ENCODE peak calls at places on chromosomes 1 and 21, in four cellular contexts. Y is Calu3, V is heart right ventricle, D is RWPE2. L is an unnamed sample.

GRCh38 chr1:222087207-222087920 is 345.5 kb upstream of the DUSP10 start:
- DNase-seq in D (no peak), V (no peak), Y (no peak), L (no peak)

GRCh38 chr21:41954654-41955499 is 1.1 kb upstream of the C2CD2 start:
- DNase-seq in D (no peak), V (no peak), Y (no peak), L (no peak)

GRCh38 chr1:96522927-96523326 is 198.7 kb upstream of the PTBP2 start:
- DNase-seq in Y (no peak), V (no peak), D (no peak), L (no peak)

GRCh38 chr1:59232209-59232608 is 64.7 kb upstream of the FGGY start:
- DNase-seq in D (no peak), V (no peak), Y (no peak), L (no peak)

GRCh38 chr1:26894263-26894662 is 4.2 kb upstream of the GPN2 start:
- DNase-seq in Y (no peak), D (peak; percentile 76), V (no peak), L (peak; percentile 36)

GRCh38 chr21:20424943-20425342 is 573.3 kb upstream of the NCAM2 start:
- DNase-seq in D (no peak), V (no peak), Y (no peak), L (no peak)

GRCh38 chr21:36471254-36471723 is 8.6 kb downstream of the CLDN14 start:
- DNase-seq in Y (peak; percentile 9), D (no peak), V (no peak), L (peak; percentile 29)

GRCh38 chr21:18832081-18832670 is 428.6 kb upstream of the TMPRSS15 start:
- DNase-seq in Y (no peak), D (no peak), V (no peak), L (no peak)

GRCh38 chr1:89190017-89190416 is 8.7 kb downstream of the GBP4 start:
- DNase-seq in Y (no peak), D (no peak), V (no peak), L (no peak)

GRCh38 chr21:30579351-30579750 is 10.8 kb downstream of the KRTAP22-2 start:
- DNase-seq in Y (no peak), D (no peak), V (no peak), L (no peak)

GRCh38 chr1:247448107-247448778 is 9.7 kb downstream of the OR2B11 start:
- DNase-seq in D (no peak), Y (peak; percentile 71), V (peak; percentile 71), L (no peak)

GRCh38 chr21:29233611-29234540 is 64.8 kb upstream of the BACH1 start:
- DNase-seq in V (no peak), D (no peak), Y (no peak), L (peak; percentile 69)

GRCh38 chr1:227351443-227351842 is 33.2 kb upstream of the CDC42BPA start:
- DNase-seq in D (no peak), Y (no peak), V (no peak), L (peak; percentile 77)

GRCh38 chr21:46351476-46352155 is 27.7 kb downstream of the PCNT start:
- DNase-seq in Y (no peak), D (no peak), V (no peak), L (no peak)

GRCh38 chr1:40067023-40067422 is 26.5 kb downstream of the CAP1 start:
- DNase-seq in D (no peak), V (no peak), Y (no peak), L (no peak)

GRCh38 chr21:25115021-25115420 is 492.3 kb downstream of the MRPL39 start:
- DNase-seq in D (no peak), Y (no peak), V (no peak), L (no peak)

GRCh38 chr1:155070721-155071556 is 7.4 kb downstream of the EFNA4 start:
- DNase-seq in D (peak; percentile 82), Y (peak; percentile 87), V (peak; percentile 79), L (no peak)

GRCh38 chr1:243409284-243409683 is 153.4 kb downstream of the SDCCAG8 start:
- DNase-seq in V (no peak), Y (peak; percentile 37), D (no peak), L (peak; percentile 37)

GRCh38 chr1:227437495-227438008 is 119.3 kb upstream of the CDC42BPA start:
- DNase-seq in V (no peak), D (no peak), Y (no peak), L (peak; percentile 83)

GRCh38 chr1:156298852-156299357 is at the start of gene VHLL:
- DNase-seq in D (no peak), V (no peak), Y (no peak), L (no peak)

GRCh38 chr1:216410026-216410425 is 13.2 kb downstream of the USH2A start:
- DNase-seq in Y (no peak), V (no peak), D (no peak), L (no peak)

GRCh38 chr21:34054259-34054658 is 19.1 kb upstream of the MRPS6 start:
- DNase-seq in Y (no peak), V (no peak), D (no peak), L (no peak)

GRCh38 chr1:13469343-13469742 is 44.5 kb downstream of the LRRC38 start:
- DNase-seq in D (no peak), Y (no peak), V (no peak), L (peak; percentile 55)

GRCh38 chr1:155002479-155003226 is at the start of gene ZBTB7B:
- DNase-seq in V (peak; percentile 55), Y (peak; percentile 66), D (peak; percentile 72), L (peak; percentile 62)

GRCh38 chr1:87765686-87766085 is 437.0 kb downstream of the LMO4 start:
- DNase-seq in Y (no peak), V (no peak), D (no peak), L (peak; percentile 26)

GRCh38 chr1:197392541-197392940 is 124.5 kb downstream of the CRB1 start:
- DNase-seq in Y (no peak), D (no peak), V (no peak), L (no peak)

DNA sequence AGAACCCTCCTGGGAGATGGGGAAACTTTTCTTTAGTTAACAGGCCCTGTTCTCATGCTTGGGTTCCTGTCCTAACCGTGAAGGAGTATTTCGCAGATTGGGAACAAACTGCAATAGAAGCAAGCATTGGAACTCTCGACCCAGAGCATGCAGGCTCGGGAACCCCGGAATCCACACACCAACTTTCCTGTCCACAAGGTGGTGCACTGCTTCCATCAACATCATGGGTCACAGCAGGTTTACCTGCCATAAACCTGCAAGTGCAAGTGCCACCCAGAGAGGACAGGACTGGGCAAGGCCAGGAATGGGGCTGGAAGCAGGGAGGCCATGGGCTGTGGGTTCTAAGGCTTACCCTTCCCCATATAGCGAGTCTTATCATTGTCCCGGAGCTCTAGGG is 6.9 kb downstream of the ENO1 start:
- DNase-seq in Y (peak; percentile 35), V (no peak), D (no peak), L (peak; percentile 75)
- TF ChIP-seq CTCF in Y (no peak), V (peak; percentile 22), D (peak; percentile 53), L (peak; percentile 40)

GRCh38 chr1:208042868-208043267 is 131.9 kb upstream of the CD34 start:
- DNase-seq in V (no peak), D (no peak), Y (no peak), L (no peak)
- TF ChIP-seq CTCF in V (no peak), D (no peak), Y (no peak), L (no peak)

GRCh38 chr1:29713857-29714256 is 477.5 kb downstream of the PTPRU start:
- DNase-seq in V (no peak), Y (no peak), D (no peak), L (peak; percentile 41)
- TF ChIP-seq CTCF in V (no peak), Y (peak; percentile 27), D (peak; percentile 48), L (peak; percentile 40)

GRCh38 chr1:232643227-232643626 is 13.3 kb upstream of the SIPA1L2 start:
- DNase-seq in V (no peak), D (no peak), Y (no peak), L (no peak)
- TF ChIP-seq CTCF in V (no peak), D (no peak), Y (no peak), L (no peak)

GRCh38 chr1:186722711-186723309 is 42.6 kb upstream of the PTGS2 start:
- DNase-seq in D (no peak), V (no peak), Y (peak; percentile 58), L (peak; percentile 81)
- TF ChIP-seq CTCF in D (peak; percentile 81), V (peak; percentile 44), Y (peak; percentile 31), L (peak; percentile 67)

GRCh38 chr1:41784516-41785279 is 134.0 kb downstream of the HIVEP3 start:
- DNase-seq in D (no peak), Y (no peak), V (no peak), L (no peak)

GRCh38 chr1:41779350-41779749 is 139.4 kb downstream of the HIVEP3 start:
- DNase-seq in V (no peak), Y (no peak), D (no peak), L (no peak)

GRCh38 chr1:41780322-41780721 is 138.4 kb downstream of the HIVEP3 start:
- DNase-seq in V (no peak), D (no peak), Y (no peak), L (no peak)

GRCh38 chr1:41780916-41781315 is 137.8 kb downstream of the HIVEP3 start:
- DNase-seq in V (no peak), D (no peak), Y (no peak), L (no peak)

GRCh38 chr1:41783189-41783639 is 135.5 kb downstream of the HIVEP3 start:
- DNase-seq in D (no peak), Y (no peak), V (no peak), L (peak; percentile 90)
- TF ChIP-seq CTCF in D (no peak), Y (no peak), V (no peak), L (no peak)

GRCh38 chr1:90475623-90476022 is 241.5 kb downstream of the BARHL2 start:
- DNase-seq in D (no peak), V (no peak), Y (no peak), L (peak; percentile 4)
- TF ChIP-seq CTCF in D (peak; percentile 28), V (no peak), Y (no peak), L (no peak)

GRCh38 chr21:44516342-44516741 is 23.7 kb downstream of the KRTAP10-1 start:
- DNase-seq in Y (no peak), V (peak; percentile 5), D (peak; percentile 49), L (no peak)
- TF ChIP-seq CTCF in Y (no peak), V (no peak), D (no peak), L (no peak)

GRCh38 chr1:153233448-153233847 is 16.1 kb downstream of the PRR9 start:
- DNase-seq in Y (no peak), V (no peak), D (no peak), L (no peak)

GRCh38 chr1:153242160-153242559 is 17.3 kb upstream of the LORICRIN start:
- DNase-seq in D (no peak), Y (no peak), V (no peak), L (no peak)

GRCh38 chr1:153232553-153232952 is 15.2 kb downstream of the PRR9 start:
- DNase-seq in D (no peak), Y (no peak), V (no peak), L (no peak)

DNA sequence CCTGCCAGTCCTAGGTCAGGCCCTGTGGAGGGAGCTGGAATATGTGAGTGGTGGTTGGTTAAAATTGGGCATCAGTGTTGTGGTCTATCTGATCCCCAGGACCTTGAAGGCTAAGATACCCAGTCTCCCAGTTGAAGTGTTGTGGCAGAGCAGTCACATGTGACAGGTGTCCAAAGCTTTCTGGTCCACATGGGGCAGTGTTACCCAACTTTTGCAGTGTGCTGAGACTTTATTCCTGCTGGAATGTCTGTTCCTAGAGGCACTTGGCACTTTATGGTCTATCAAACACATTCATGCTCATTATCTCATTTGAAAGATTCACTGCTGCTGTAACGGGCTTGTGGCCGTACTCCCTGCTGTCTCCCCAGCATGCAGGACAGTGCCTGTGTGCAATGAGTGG is 21.0 kb upstream of the LORICRIN start:
- DNase-seq in V (no peak), D (no peak), Y (peak; percentile 22), L (peak; percentile 47)
- TF ChIP-seq CTCF in V (no peak), D (peak; percentile 20), Y (no peak), L (peak; percentile 25)